ENCODE peak calls at places on chromosome 20, in nine cellular contexts. A is HCT116, C is body of pancreas, M is right lobe of liver, J is heart left ventricle, P is HepG2, K is GM12878, F is A549, R is K562. H is an unnamed sample.

GRCh38 chr20:45897692-45898091 is 6.6 kb downstream of the CTSA start:
- ATAC-seq in C (no peak), P (no peak), F (no peak), R (no peak), M (no peak), J (no peak), A (no peak), K (no peak), H (no peak)

GRCh38 chr20:653590-654426 is 808 bp upstream of the SRXN1 start:
- ATAC-seq in J (no peak), K (no peak), A (peak; percentile 2), M (peak; percentile 22), F (no peak), R (no peak), C (peak; percentile 8), P (peak; percentile 38), H (no peak)

GRCh38 chr20:39886650-39887190 is 802.3 kb downstream of the MAFB start:
- ATAC-seq in R (no peak), C (no peak), P (no peak), M (peak; percentile 18), F (no peak), A (no peak), J (no peak), K (peak; percentile 64), H (peak; percentile 54)

GRCh38 chr20:49647509-49647908 is 66.2 kb downstream of the B4GALT5 start:
- ATAC-seq in K (no peak), A (no peak), F (peak; percentile 50), M (no peak), P (no peak), J (no peak), C (no peak), R (no peak), H (no peak)

GRCh38 chr20:40986774-40987173 is 41.8 kb upstream of the TOP1 start:
- ATAC-seq in F (no peak), M (no peak), P (no peak), R (no peak), K (peak; percentile 5), A (no peak), J (no peak), C (no peak), H (no peak)

GRCh38 chr20:31673943-31674463 is 36.3 kb downstream of the COX4I2 start:
- ATAC-seq in K (no peak), M (no peak), F (no peak), R (peak; percentile 1), A (no peak), P (no peak), J (no peak), C (no peak), H (no peak)

GRCh38 chr20:14295238-14295637 is 42.2 kb downstream of the FLRT3 start:
- ATAC-seq in J (no peak), C (no peak), K (peak; percentile 73), R (no peak), A (no peak), F (no peak), P (no peak), M (peak; percentile 35), H (no peak)

GRCh38 chr20:53748821-53749402 is 155.3 kb upstream of the ZNF217 start:
- ATAC-seq in R (no peak), C (no peak), A (no peak), K (peak; percentile 47), J (no peak), M (no peak), F (peak; percentile 61), P (no peak), H (no peak)

GRCh38 chr20:10356628-10357027 is 77.4 kb downstream of the MKKS start:
- ATAC-seq in F (no peak), R (no peak), C (no peak), A (no peak), J (no peak), M (no peak), K (no peak), P (no peak), H (no peak)

GRCh38 chr20:32894711-32895355 is 36.1 kb downstream of the EFCAB8 start:
- ATAC-seq in M (no peak), J (no peak), P (no peak), F (no peak), R (no peak), K (no peak), C (no peak), A (no peak), H (no peak)

GRCh38 chr20:62549499-62550086 is 73.8 kb upstream of the GATA5 start:
- ATAC-seq in R (peak; percentile 57), P (no peak), A (no peak), K (no peak), M (no peak), J (peak; percentile 19), C (no peak), F (peak; percentile 55), H (peak; percentile 1)

GRCh38 chr20:52974155-52974554 is 2.0 kb downstream of the TSHZ2 start:
- ATAC-seq in M (peak; percentile 11), J (no peak), K (peak; percentile 65), F (no peak), A (no peak), P (no peak), R (no peak), C (no peak), H (no peak)

GRCh38 chr20:10699941-10700340 is 26.1 kb upstream of the JAG1 start:
- ATAC-seq in C (no peak), P (no peak), R (no peak), J (no peak), K (no peak), A (no peak), M (no peak), F (no peak), H (no peak)

GRCh38 chr20:17987988-17988387 is 19.2 kb downstream of the MGME1 start:
- ATAC-seq in J (no peak), C (no peak), R (no peak), P (no peak), F (no peak), M (no peak), K (no peak), A (no peak), H (no peak)

GRCh38 chr20:45985573-45985972 is 13.6 kb upstream of the ZNF335 start:
- ATAC-seq in J (no peak), K (no peak), F (peak; percentile 42), A (no peak), P (peak; percentile 39), M (no peak), R (peak; percentile 61), C (no peak), H (no peak)

GRCh38 chr20:1505871-1506270 is 14.7 kb upstream of the SIRPB2 start:
- ATAC-seq in K (no peak), P (no peak), F (no peak), R (no peak), A (no peak), J (no peak), M (no peak), C (no peak), H (no peak)

GRCh38 chr20:54608039-54608745 is 132.8 kb downstream of the DOK5 start:
- ATAC-seq in P (no peak), R (no peak), J (no peak), C (no peak), A (no peak), M (no peak), K (no peak), F (no peak), H (no peak)

GRCh38 chr20:12827796-12828406 is 180.9 kb upstream of the SPTLC3 start:
- ATAC-seq in A (no peak), F (no peak), K (no peak), P (no peak), R (no peak), M (no peak), C (no peak), J (no peak), H (no peak)

GRCh38 chr20:48191200-48191599 is 405.9 kb upstream of the SULF2 start:
- ATAC-seq in A (peak; percentile 47), R (no peak), J (no peak), F (no peak), K (no peak), C (no peak), M (no peak), P (peak; percentile 51), H (no peak)
- TF ChIP-seq CTCF in A (no peak), R (no peak), J (no peak), F (no peak), K (no peak), C (no peak), M (no peak), P (no peak), H (no peak)

DNA sequence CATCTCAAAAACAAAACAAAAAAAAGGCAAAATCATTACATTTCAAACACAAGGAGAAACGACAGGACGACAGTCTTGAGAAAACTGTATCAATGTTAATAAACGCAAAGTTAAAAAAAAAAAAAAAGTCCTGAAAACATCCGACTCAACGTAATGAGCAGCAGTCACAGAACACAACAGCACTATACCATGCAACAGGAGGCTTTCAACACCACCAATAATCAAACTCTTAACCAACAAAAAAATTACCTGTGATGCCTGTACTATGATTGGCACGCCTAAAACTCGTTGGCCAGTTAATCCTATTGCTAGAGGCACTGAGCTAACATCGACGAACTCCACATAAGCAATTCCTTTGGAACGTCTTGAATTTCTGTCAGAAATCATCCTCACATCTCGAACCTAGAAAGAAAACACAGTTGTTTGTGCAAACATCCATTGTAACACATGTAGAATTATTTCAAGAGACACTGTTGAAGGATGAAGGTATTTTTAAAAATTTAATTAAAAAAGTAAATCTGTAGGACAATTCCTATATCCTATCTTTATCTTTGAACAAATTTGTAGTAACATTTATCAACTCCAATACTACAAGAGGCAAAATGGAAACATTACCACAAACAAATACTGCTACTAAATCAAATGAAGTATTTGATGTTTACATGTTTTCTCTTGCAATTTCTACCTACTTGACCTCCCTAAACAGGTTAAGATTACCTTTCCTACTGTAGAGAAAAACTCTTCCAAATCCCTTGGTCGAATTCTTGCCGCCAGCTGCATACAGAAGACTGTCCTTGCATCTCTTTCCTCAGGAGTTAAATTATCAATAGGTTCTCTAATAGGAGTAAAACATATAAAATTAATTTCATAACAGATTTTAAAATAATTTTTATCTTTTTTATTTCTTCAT is 17.5 kb downstream of the RBM39 start:
- ATAC-seq in M (no peak), A (no peak), P (peak; percentile 1), R (no peak), J (no peak), F (no peak), C (no peak), K (no peak), H (no peak)
- TF ChIP-seq POLR2A in M (no peak), A (no peak), P (no peak), R (peak; percentile 10), J (no peak), F (no peak), C (no peak), K (no peak), H (no peak)

GRCh38 chr20:37915800-37916570 is 13.1 kb downstream of the VSTM2L start:
- ATAC-seq in A (peak; percentile 72), F (peak; percentile 17), M (peak; percentile 29), J (no peak), C (no peak), R (peak; percentile 25), P (peak; percentile 78), K (no peak), H (no peak)
- TF ChIP-seq CTCF in A (peak; percentile 11), F (no peak), M (no peak), J (no peak), C (no peak), R (no peak), P (peak; percentile 86), K (no peak), H (no peak)

GRCh38 chr20:43241057-43241702 is 51.5 kb upstream of the PTPRT start:
- ATAC-seq in M (no peak), C (no peak), F (no peak), R (no peak), A (no peak), J (no peak), P (no peak), K (no peak), H (no peak)
- TF ChIP-seq POLR2A in M (no peak), C (no peak), F (no peak), R (no peak), A (no peak), J (no peak), P (no peak), K (no peak), H (no peak)

GRCh38 chr20:15867899-15868298 is 705.3 kb downstream of the KIF16B start:
- ATAC-seq in F (no peak), P (peak; percentile 85), J (no peak), K (no peak), C (no peak), R (no peak), M (peak; percentile 56), A (no peak), H (no peak)
- TF ChIP-seq CTCF in F (no peak), P (peak; percentile 44), J (no peak), K (no peak), C (no peak), R (no peak), M (peak; percentile 17), A (no peak), H (no peak)